ENCODE peak calls at places on chromosomes 16 and 17, in four cellular contexts. M is stimulated activated CD8-positive, alpha-beta memory T cell treated with anti-CD3 and anti-CD28 coated beads, Interleukin-4, amount 100 ng/mL, for 4 hours; U is OCI-M1; Z is HCEC 1CT. P is an unnamed sample.

GRCh38 chr16:11612110-11612981 is 25.6 kb upstream of the LITAF start:
- DNase-seq in Z (no peak), U (peak), M (no peak), P (no peak)

GRCh38 chr17:48484256-48484655 is 46.6 kb downstream of the HOXB1 start:
- DNase-seq in M (no peak), U (no peak), Z (peak), P (no peak)

GRCh38 chr17:69588739-69589334 is 174.3 kb downstream of the MAP2K6 start:
- DNase-seq in Z (no peak), M (no peak), U (no peak), P (no peak)

GRCh38 chr17:43598359-43599045 is 52.4 kb upstream of the ETV4 start:
- DNase-seq in U (no peak), Z (no peak), M (no peak), P (no peak)

GRCh38 chr16:88010343-88010970 is 59.2 kb downstream of the BANP start:
- DNase-seq in U (no peak), Z (no peak), M (no peak), P (no peak)

GRCh38 chr16:66844342-66845079 is at the start of gene CA7:
- DNase-seq in M (no peak), Z (no peak), U (no peak), P (peak)

GRCh38 chr17:2393954-2394749 is 6.7 kb downstream of the MNT start:
- DNase-seq in M (no peak), U (no peak), Z (no peak), P (no peak)

GRCh38 chr16:83296505-83296904 is 511.3 kb upstream of the HSBP1 start:
- DNase-seq in M (no peak), Z (no peak), U (no peak), P (no peak)

GRCh38 chr17:9016941-9017552 is 4.3 kb upstream of the NTN1 start:
- DNase-seq in M (no peak), U (peak), Z (no peak), P (no peak)

GRCh38 chr17:17236295-17237025 is 508 bp downstream of the FLCN start:
- DNase-seq in U (peak), M (no peak), Z (peak), P (no peak)

GRCh38 chr16:3637371-3637923 is 17.0 kb upstream of the DNASE1 start:
- DNase-seq in U (peak), Z (no peak), M (no peak), P (no peak)

GRCh38 chr16:25217921-25218320 is 1.2 kb downstream of the AQP8 start:
- DNase-seq in M (no peak), U (no peak), Z (no peak), P (no peak)

GRCh38 chr17:74960739-74961342 is 11.7 kb downstream of the HID1 start:
- DNase-seq in U (peak), Z (peak), M (no peak), P (peak)

GRCh38 chr16:60755907-60756306 is 1280.3 kb downstream of the CDH8 start:
- DNase-seq in U (peak), M (no peak), Z (no peak), P (no peak)

GRCh38 chr17:17999364-18000007 is 26.8 kb downstream of the DRC3 start:
- DNase-seq in M (no peak), U (no peak), Z (no peak), P (no peak)

GRCh38 chr16:52435573-52435972 is 111.4 kb downstream of the TOX3 start:
- DNase-seq in M (no peak), Z (no peak), U (no peak), P (no peak)

GRCh38 chr17:8894673-8895578 is 27.5 kb upstream of the PIK3R6 start:
- DNase-seq in M (no peak), Z (peak), U (peak), P (peak)

GRCh38 chr17:38420518-38420917 is 7.7 kb upstream of the ARHGAP23 start:
- DNase-seq in Z (no peak), U (no peak), M (no peak), P (no peak)

GRCh38 chr16:1503110-1503955 is 10.2 kb downstream of the TELO2 start:
- DNase-seq in M (no peak), U (no peak), Z (no peak), P (no peak)

GRCh38 chr16:70470927-70471341 is 16.5 kb downstream of the FCSK start:
- DNase-seq in U (peak), M (no peak), Z (peak), P (peak)

GRCh38 chr17:74369665-74370490 is 2.6 kb downstream of the GPR142 start:
- DNase-seq in U (no peak), Z (no peak), M (no peak), P (no peak)

GRCh38 chr17:20944014-20944905 is 98.6 kb downstream of the USP22 start:
- DNase-seq in Z (no peak), M (no peak), U (peak), P (peak)

GRCh38 chr17:10368561-10368960 is 4.2 kb downstream of the MYH13 start:
- DNase-seq in M (no peak), Z (no peak), U (no peak), P (no peak)

GRCh38 chr17:79420318-79421243 is 190.3 kb downstream of the RBFOX3 start:
- DNase-seq in M (peak), Z (no peak), U (peak), P (peak)

GRCh38 chr17:78306913-78307312 is 53.0 kb downstream of the SOCS3 start:
- DNase-seq in U (no peak), M (no peak), Z (no peak), P (no peak)

GRCh38 chr17:69684251-69684650 is 269.8 kb downstream of the MAP2K6 start:
- DNase-seq in M (no peak), U (no peak), Z (no peak), P (no peak)